ENCODE peak calls at places on chromosome 15, in eight cellular contexts. X, N, S, M, A, R, E and V are unnamed samples.

GRCh38 chr15:25418202-25418601 is 20.6 kb downstream of the UBE3A start:
- DNase-seq in X (no peak), N (no peak), S (no peak), M (no peak), A (no peak), R (no peak), E (no peak), V (no peak)

GRCh38 chr15:80567721-80568157 is 127.4 kb upstream of the ABHD17C start:
- DNase-seq in X (no peak), N (peak), S (peak), M (peak), A (peak), R (peak), E (peak), V (no peak)

GRCh38 chr15:43792761-43793493 is 807 bp downstream of the SERF2 start:
- DNase-seq in X (peak), N (peak), S (peak), M (peak), A (no peak), R (no peak), E (no peak), V (no peak)

GRCh38 chr15:74156678-74157411 is 16.7 kb upstream of the ISLR start:
- DNase-seq in X (no peak), N (no peak), S (no peak), M (peak), A (no peak), R (no peak), E (peak), V (no peak)

GRCh38 chr15:20355256-20355868 is 186.2 kb downstream of the GOLGA6L6 start:
- DNase-seq in X (no peak), N (no peak), S (no peak), M (no peak), A (no peak), R (no peak), E (no peak), V (no peak)

GRCh38 chr15:67571643-67572415 is 29.3 kb downstream of the MAP2K5 start:
- DNase-seq in X (no peak), N (no peak), S (no peak), M (no peak), A (no peak), R (no peak), E (no peak), V (no peak)

GRCh38 chr15:63008333-63009049 is 34.1 kb upstream of the TPM1 start:
- DNase-seq in X (no peak), N (no peak), S (no peak), M (no peak), A (no peak), R (no peak), E (no peak), V (no peak)

GRCh38 chr15:80709542-80709941 is 14.4 kb downstream of the ABHD17C start:
- DNase-seq in X (no peak), N (no peak), S (no peak), M (no peak), A (no peak), R (no peak), E (peak), V (no peak)

GRCh38 chr15:40043927-40044716 is 5.1 kb upstream of the SRP14 start:
- DNase-seq in X (no peak), N (no peak), S (no peak), M (no peak), A (no peak), R (no peak), E (no peak), V (no peak)

GRCh38 chr15:27486676-27487290 is 515.8 kb downstream of the GABRG3 start:
- DNase-seq in X (no peak), N (no peak), S (no peak), M (no peak), A (no peak), R (no peak), E (peak), V (no peak)

GRCh38 chr15:78317145-78317836 is 17.9 kb upstream of the SKIC8 start:
- DNase-seq in X (no peak), N (no peak), S (no peak), M (peak), A (no peak), R (no peak), E (no peak), V (no peak)

GRCh38 chr15:78264304-78265136 is at the start of gene DNAJA4:
- DNase-seq in X (peak), N (peak), S (peak), M (peak), A (no peak), R (peak), E (no peak), V (peak)

GRCh38 chr15:43769584-43770228 is 7.1 kb downstream of the ELL3 start:
- DNase-seq in X (peak), N (peak), S (peak), M (peak), A (peak), R (no peak), E (peak), V (no peak)

GRCh38 chr15:64138542-64138941 is 13.0 kb upstream of the SNX22 start:
- DNase-seq in X (no peak), N (no peak), S (no peak), M (no peak), A (no peak), R (no peak), E (no peak), V (no peak)

GRCh38 chr15:85999658-86000057 is 80.0 kb upstream of the AGBL1 start:
- DNase-seq in X (no peak), N (no peak), S (no peak), M (no peak), A (no peak), R (no peak), E (no peak), V (no peak)

GRCh38 chr15:48332642-48333034 is 1.4 kb downstream of the DUT start:
- DNase-seq in X (peak), N (no peak), S (peak), M (no peak), A (no peak), R (no peak), E (no peak), V (no peak)

GRCh38 chr15:68693071-68693470 is 114.3 kb downstream of the CORO2B start:
- DNase-seq in X (no peak), N (no peak), S (no peak), M (peak), A (no peak), R (no peak), E (no peak), V (no peak)

GRCh38 chr15:77335298-77335697 is 84.6 kb downstream of the PEAK1 start:
- DNase-seq in X (no peak), N (no peak), S (no peak), M (peak), A (peak), R (no peak), E (no peak), V (no peak)

GRCh38 chr15:69190504-69190903 is 30.1 kb downstream of the GLCE start:
- DNase-seq in X (no peak), N (no peak), S (no peak), M (no peak), A (no peak), R (no peak), E (no peak), V (no peak)

GRCh38 chr15:89377042-89377841 is 42.6 kb upstream of the POLG start:
- DNase-seq in X (no peak), N (no peak), S (peak), M (no peak), A (no peak), R (no peak), E (no peak), V (no peak)

GRCh38 chr15:82970696-82971095 is 15.3 kb upstream of the RAMAC start:
- DNase-seq in X (no peak), N (no peak), S (no peak), M (no peak), A (no peak), R (no peak), E (no peak), V (no peak)

GRCh38 chr15:66078929-66079275 is 174.6 kb downstream of the MEGF11 start:
- DNase-seq in X (no peak), N (no peak), S (no peak), M (no peak), A (no peak), R (no peak), E (no peak), V (no peak)

GRCh38 chr15:99606646-99607045 is 40.9 kb downstream of the MEF2A start:
- DNase-seq in X (no peak), N (no peak), S (no peak), M (no peak), A (no peak), R (no peak), E (no peak), V (no peak)

GRCh38 chr15:81016253-81017068 is 15.7 kb downstream of the TLNRD1 start:
- DNase-seq in X (no peak), N (no peak), S (no peak), M (no peak), A (no peak), R (no peak), E (no peak), V (no peak)

GRCh38 chr15:85793641-85794597 is 806 bp downstream of the KLHL25 start:
- DNase-seq in X (peak), N (peak), S (peak), M (peak), A (peak), R (peak), E (peak), V (peak)

GRCh38 chr15:78033864-78034263 is 43.6 kb downstream of the TBC1D2B start:
- DNase-seq in X (no peak), N (no peak), S (no peak), M (peak), A (no peak), R (no peak), E (peak), V (peak)

GRCh38 chr15:94671845-94672524 is 440.6 kb downstream of the MCTP2 start:
- DNase-seq in X (no peak), N (peak), S (peak), M (no peak), A (no peak), R (peak), E (no peak), V (no peak)

GRCh38 chr15:100429116-100429728 is 87.4 kb upstream of the ADAMTS17 start:
- DNase-seq in X (no peak), N (no peak), S (no peak), M (no peak), A (no peak), R (peak), E (no peak), V (no peak)

GRCh38 chr15:77599899-77600298 is 32.8 kb downstream of the LINGO1 start:
- DNase-seq in X (no peak), N (peak), S (peak), M (peak), A (no peak), R (no peak), E (no peak), V (no peak)

GRCh38 chr15:48370460-48370859 is 39.2 kb downstream of the DUT start:
- DNase-seq in X (no peak), N (no peak), S (no peak), M (peak), A (no peak), R (no peak), E (no peak), V (no peak)

GRCh38 chr15:97084650-97085049 is 754.1 kb downstream of the NR2F2 start:
- DNase-seq in X (no peak), N (no peak), S (no peak), M (no peak), A (no peak), R (no peak), E (no peak), V (no peak)